ENCODE peak calls at places on chromosomes 12 and 14, in five cellular contexts. D, A, T, V and Y are unnamed samples.

GRCh38 chr12:29149691-29150382 is 759 bp downstream of the FAR2 start:
- DNase-seq in D (no peak), A (no peak), T (peak), V (no peak), Y (no peak)

GRCh38 chr14:50342211-50343080 is 30.3 kb downstream of the DMAC2L start:
- DNase-seq in D (peak), A (peak), T (peak), V (no peak), Y (peak)

GRCh38 chr12:20822415-20822814 is 11.9 kb downstream of the SLCO1B3 start:
- DNase-seq in D (no peak), A (no peak), T (no peak), V (no peak), Y (no peak)

GRCh38 chr12:9669534-9669933 is at the start of gene CLEC2D:
- DNase-seq in D (no peak), A (no peak), T (no peak), V (no peak), Y (no peak)

GRCh38 chr12:123131879-123132402 is 18.9 kb downstream of the PITPNM2 start:
- DNase-seq in D (no peak), A (no peak), T (no peak), V (peak), Y (no peak)

GRCh38 chr14:53881921-53882320 is 74.7 kb downstream of the BMP4 start:
- DNase-seq in D (no peak), A (no peak), T (no peak), V (no peak), Y (no peak)

GRCh38 chr12:24499151-24500146 is 449.5 kb downstream of the BCAT1 start:
- DNase-seq in D (peak), A (peak), T (no peak), V (no peak), Y (peak)

GRCh38 chr12:14774944-14775651 is 28.2 kb downstream of the WBP11 start:
- DNase-seq in D (no peak), A (peak), T (peak), V (peak), Y (peak)

GRCh38 chr14:104794641-104795467 is 694 bp downstream of the AKT1 start:
- DNase-seq in D (peak), A (no peak), T (peak), V (no peak), Y (peak)

GRCh38 chr12:130266751-130267150 is 70.9 kb upstream of the PIWIL1 start:
- DNase-seq in D (no peak), A (no peak), T (peak), V (no peak), Y (no peak)

GRCh38 chr12:121214855-121215745 is 5.2 kb downstream of the P2RX4 start:
- DNase-seq in D (peak), A (peak), T (no peak), V (no peak), Y (peak)

GRCh38 chr12:100234591-100235304 is 32.1 kb downstream of the DEPDC4 start:
- DNase-seq in D (peak), A (peak), T (no peak), V (no peak), Y (peak)

GRCh38 chr14:90489916-90490726 is 93.3 kb downstream of the CALM1 start:
- DNase-seq in D (no peak), A (peak), T (no peak), V (no peak), Y (peak)

GRCh38 chr12:46209914-46210834 is 58.7 kb downstream of the SLC38A1 start:
- DNase-seq in D (peak), A (peak), T (no peak), V (peak), Y (peak)

GRCh38 chr14:105388110-105388951 is 10.0 kb upstream of the TEX22 start:
- DNase-seq in D (no peak), A (no peak), T (no peak), V (no peak), Y (no peak)

GRCh38 chr12:111078731-111079130 is 158.4 kb upstream of the MYL2 start:
- DNase-seq in D (no peak), A (no peak), T (no peak), V (no peak), Y (no peak)

GRCh38 chr12:80165741-80166140 is 66.4 kb downstream of the OTOGL start:
- DNase-seq in D (no peak), A (no peak), T (no peak), V (no peak), Y (no peak)

GRCh38 chr14:45251912-45252311 is 1.1 kb downstream of the MIS18BP1 start:
- DNase-seq in D (peak), A (peak), T (no peak), V (no peak), Y (no peak)

DNA sequence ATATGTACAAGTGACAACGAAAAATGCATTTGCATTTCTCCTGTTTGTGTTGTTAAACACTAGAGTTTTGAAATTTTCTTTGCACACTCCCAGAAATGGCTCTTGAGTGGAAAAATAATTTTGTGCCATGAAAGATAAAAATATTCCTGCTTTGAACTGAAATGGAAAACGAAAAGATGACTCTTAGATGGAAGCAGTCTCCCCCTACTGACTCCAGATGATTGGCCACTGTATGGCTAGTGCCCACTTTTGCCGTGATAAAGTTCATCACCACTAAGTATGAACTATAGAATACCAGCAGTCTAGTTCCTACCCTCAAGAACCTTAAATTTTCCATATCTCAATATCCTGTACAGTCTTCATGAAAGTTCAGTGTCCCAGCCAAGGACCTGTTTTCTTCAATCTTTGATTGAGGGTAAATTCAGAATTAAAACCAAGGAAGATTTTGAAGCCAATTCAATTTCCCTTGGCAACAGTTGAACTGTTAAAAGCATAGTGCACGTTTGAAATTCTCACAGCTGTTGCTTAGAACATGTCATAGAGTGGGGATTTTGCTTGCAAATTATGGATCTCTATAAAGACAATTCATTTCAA is 1.6 kb upstream of the PPP2R5E start:
- DNase-seq in D (peak), A (peak), T (no peak), V (no peak), Y (no peak)
- TF ChIP-seq CTCF in D (peak), A (peak), T (peak), V (peak), Y (peak)

GRCh38 chr14:80364816-80365215 is 153.5 kb upstream of the DIO2 start:
- DNase-seq in D (no peak), A (no peak), T (no peak), V (no peak), Y (no peak)

DNA sequence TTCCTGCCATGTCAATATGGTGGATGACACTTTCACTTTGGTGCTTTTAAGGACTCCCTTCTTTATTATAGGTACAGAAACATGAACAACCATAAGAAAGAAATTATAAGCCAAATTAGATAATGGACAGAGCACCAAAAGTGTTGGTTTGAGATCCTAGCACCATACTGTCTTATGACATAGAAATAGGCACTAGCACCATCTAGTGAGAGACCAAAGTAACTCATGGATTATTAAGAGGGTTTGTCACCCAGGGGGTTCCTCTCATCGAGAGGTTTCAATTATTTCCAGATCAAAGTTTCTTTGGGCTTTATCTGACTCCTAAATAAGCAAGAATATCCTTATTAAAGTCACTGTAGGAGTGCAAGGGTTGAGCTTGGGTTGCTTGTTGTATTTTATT is 153.0 kb upstream of the DIO2 start:
- DNase-seq in D (peak), A (peak), T (no peak), V (no peak), Y (peak)
- TF ChIP-seq CTCF in D (no peak), A (peak), T (peak), V (no peak), Y (peak)

DNA sequence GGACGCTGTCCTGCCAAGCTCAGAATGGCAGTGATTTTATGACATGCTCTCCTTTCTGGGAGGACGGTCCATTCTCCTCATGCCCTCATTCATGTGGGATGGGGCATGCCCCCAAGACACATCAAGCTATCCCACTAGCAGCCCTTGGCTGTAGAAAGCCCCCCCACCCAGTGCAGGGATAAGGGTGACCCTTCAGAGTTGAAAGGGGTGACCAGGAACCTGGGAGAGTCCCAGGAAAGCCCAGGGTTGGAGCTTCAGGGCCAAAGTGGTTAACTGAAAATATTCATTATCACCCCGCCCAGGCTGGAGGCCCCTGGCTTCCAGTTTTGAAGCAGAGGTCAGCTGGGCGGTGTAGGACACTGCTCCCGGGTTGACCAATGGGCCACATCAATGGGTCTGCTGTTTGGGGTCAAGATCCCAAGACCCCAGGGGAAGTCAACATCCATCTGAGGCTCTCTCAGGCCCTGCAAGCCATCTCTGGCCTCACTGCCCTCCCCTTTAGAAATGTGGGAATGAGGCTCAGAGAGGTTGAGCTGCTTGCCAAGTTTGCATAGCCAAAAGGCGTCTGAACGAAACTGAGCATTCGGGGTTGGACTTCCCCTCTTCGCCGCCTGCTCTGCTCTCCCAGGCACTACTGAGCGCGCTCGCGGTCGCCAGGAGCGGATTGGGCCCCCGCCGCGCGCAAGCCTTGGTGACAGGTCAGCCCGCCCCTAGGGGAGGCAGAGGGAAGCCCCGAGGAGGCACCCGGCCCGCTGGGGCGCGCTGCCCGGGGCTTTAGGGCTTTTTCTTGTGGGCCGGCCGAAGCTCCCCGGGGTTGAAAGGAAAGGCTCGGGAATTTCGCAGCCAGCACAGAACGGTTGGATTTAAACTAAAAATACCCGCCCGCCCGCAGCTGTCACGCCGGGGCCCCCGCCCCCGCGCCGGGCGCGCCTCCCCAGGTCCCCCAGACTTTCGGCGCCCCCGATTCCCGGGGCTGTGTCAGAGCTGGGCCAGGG is 630 bp downstream of the SYNE3 start:
- DNase-seq in D (no peak), A (no peak), T (peak), V (no peak), Y (peak)
- TF ChIP-seq CTCF in D (peak), A (no peak), T (peak), V (peak), Y (no peak)

DNA sequence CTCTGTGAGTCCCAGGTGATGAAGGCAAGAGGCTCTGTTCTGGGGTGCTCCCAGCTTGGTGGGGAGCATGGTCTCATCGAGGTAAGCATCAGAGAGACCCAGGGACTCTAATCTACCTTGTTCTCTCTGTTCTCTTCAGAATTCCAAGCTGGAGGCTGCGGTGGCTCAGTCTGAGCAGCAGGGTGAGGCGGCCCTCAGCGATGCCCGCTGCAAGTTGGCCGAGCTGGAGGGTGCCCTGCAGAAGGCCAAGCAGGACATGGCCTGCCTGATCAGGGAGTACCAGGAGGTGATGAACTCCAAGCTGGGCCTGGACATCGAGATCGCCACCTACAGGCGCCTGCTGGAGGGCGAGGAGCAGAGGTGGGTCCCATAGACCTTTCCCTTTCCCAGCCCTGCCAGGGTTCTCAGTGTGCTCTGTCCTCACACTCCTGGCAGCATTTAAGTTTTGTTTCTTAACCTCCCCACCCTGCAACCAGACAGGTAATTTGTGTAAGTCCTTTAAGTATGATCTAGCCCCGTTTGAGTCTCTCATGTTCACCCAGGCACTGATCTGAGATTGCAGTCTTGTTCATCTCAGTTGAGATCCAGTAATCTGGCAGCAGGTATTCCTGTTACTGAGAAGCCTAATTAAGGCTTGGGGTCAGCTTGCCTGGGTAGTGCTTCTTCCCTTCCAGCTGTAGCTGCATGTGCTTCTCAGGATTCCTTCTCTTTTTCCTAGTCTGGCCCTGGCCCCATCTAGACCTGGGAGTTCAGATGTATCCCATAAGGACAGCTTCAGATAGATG is 14.8 kb upstream of the KRT81 start:
- DNase-seq in D (no peak), A (no peak), T (no peak), V (no peak), Y (no peak)
- TF ChIP-seq CTCF in D (no peak), A (peak), T (peak), V (no peak), Y (no peak)